ENCODE peak calls at places on chromosome 20, in seven cellular contexts. C is aorta, S is IMR-90, J is stomach, E is AG04450, W is endodermal cell, N is H7. X is an unnamed sample.

GRCh38 chr20:16052406-16052805 is 520.8 kb downstream of the KIF16B start:
- DNase-seq in J (no peak), W (no peak), N (no peak), E (no peak), C (no peak), S (no peak), X (no peak)

GRCh38 chr20:4555188-4555893 is 166.4 kb upstream of the PRND start:
- DNase-seq in E (peak), N (no peak), S (peak), W (no peak), C (no peak), J (no peak), X (peak)

GRCh38 chr20:31934491-31934890 is 17.4 kb downstream of the PDRG1 start:
- DNase-seq in W (no peak), E (no peak), C (no peak), N (no peak), S (no peak), J (no peak), X (no peak)

GRCh38 chr20:51116765-51117686 is 94.1 kb upstream of the KCNG1 start:
- DNase-seq in S (peak), N (no peak), J (no peak), E (peak), W (no peak), C (no peak), X (no peak)

GRCh38 chr20:49701313-49701731 is 12.4 kb downstream of the B4GALT5 start:
- DNase-seq in S (peak), J (no peak), E (no peak), W (no peak), N (no peak), C (no peak), X (peak)

GRCh38 chr20:47454298-47455132 is 47.2 kb upstream of the NCOA3 start:
- DNase-seq in J (no peak), E (no peak), W (peak), S (no peak), N (no peak), C (no peak), X (no peak)

GRCh38 chr20:10453241-10453640 is 18.1 kb downstream of the SLX4IP start:
- DNase-seq in S (no peak), W (no peak), J (no peak), C (no peak), N (no peak), E (no peak), X (no peak)

GRCh38 chr20:58131111-58131510 is 97.3 kb downstream of the ANKRD60 start:
- DNase-seq in E (no peak), N (peak), J (no peak), W (no peak), C (peak), S (no peak), X (peak)

GRCh38 chr20:31985152-31985551 is 17.2 kb downstream of the XKR7 start:
- DNase-seq in N (no peak), W (no peak), E (no peak), S (no peak), C (no peak), J (no peak), X (no peak)

GRCh38 chr20:58028123-58028522 is 200.3 kb downstream of the ANKRD60 start:
- DNase-seq in N (peak), E (no peak), S (no peak), C (peak), W (peak), J (no peak), X (no peak)

GRCh38 chr20:43938932-43939761 is 24.5 kb downstream of the TOX2 start:
- DNase-seq in W (no peak), C (peak), E (peak), N (no peak), S (peak), J (no peak), X (peak)

GRCh38 chr20:14979472-14979986 is 642.1 kb upstream of the FLRT3 start:
- DNase-seq in C (no peak), W (no peak), S (no peak), E (no peak), J (no peak), N (no peak), X (no peak)

GRCh38 chr20:52180167-52180840 is 11.3 kb downstream of the ZFP64 start:
- DNase-seq in E (no peak), S (no peak), J (no peak), N (no peak), C (no peak), W (no peak), X (no peak)

GRCh38 chr20:48725589-48725991 is 102.2 kb downstream of the PREX1 start:
- DNase-seq in S (peak), N (peak), W (no peak), J (no peak), E (no peak), C (peak), X (no peak)

GRCh38 chr20:19382371-19382770 is 169.9 kb downstream of the SLC24A3 start:
- DNase-seq in W (no peak), N (no peak), S (no peak), C (no peak), E (no peak), J (no peak), X (no peak)

GRCh38 chr20:58086763-58087566 is 141.5 kb downstream of the ANKRD60 start:
- DNase-seq in W (peak), S (peak), N (peak), J (no peak), E (no peak), C (no peak), X (peak)

GRCh38 chr20:19618711-19619110 is 139.3 kb upstream of the RIN2 start:
- DNase-seq in E (no peak), N (no peak), W (no peak), C (no peak), S (no peak), J (no peak), X (no peak)

GRCh38 chr20:17735206-17735804 is 35.5 kb downstream of the BANF2 start:
- DNase-seq in S (peak), J (no peak), N (no peak), E (peak), W (no peak), C (no peak), X (peak)

GRCh38 chr20:41300906-41301305 is 16.6 kb downstream of the ZHX3 start:
- DNase-seq in C (no peak), S (no peak), W (no peak), N (no peak), E (no peak), J (no peak), X (no peak)

GRCh38 chr20:40249805-40250204 is 439.2 kb downstream of the MAFB start:
- DNase-seq in S (no peak), W (no peak), C (no peak), N (no peak), E (no peak), J (no peak), X (no peak)

GRCh38 chr20:58852559-58853271 is at the start of gene GNAS:
- DNase-seq in J (no peak), W (peak), N (peak), E (peak), C (peak), S (peak), X (peak)

GRCh38 chr20:34271961-34272360 is 30.7 kb downstream of the ASIP start:
- DNase-seq in J (no peak), S (peak), E (no peak), W (no peak), N (no peak), C (no peak), X (peak)

GRCh38 chr20:542777-543368 is 717 bp downstream of the CSNK2A1 start:
- DNase-seq in W (peak), S (no peak), E (no peak), J (peak), C (peak), N (no peak), X (peak)

GRCh38 chr20:56631990-56632327 is 2.9 kb downstream of the TFAP2C start:
- DNase-seq in C (no peak), N (no peak), W (no peak), S (no peak), J (no peak), E (no peak), X (peak)
- H3K4me3 ChIP-seq in C (no peak), N (peak), W (peak), S (no peak), J (no peak), E (no peak), X (no peak)

GRCh38 chr20:37518059-37518458 is 3.0 kb upstream of the NNAT start:
- DNase-seq in J (peak), W (peak), E (no peak), N (no peak), C (no peak), S (no peak), X (no peak)

GRCh38 chr20:37517371-37517748 is 3.7 kb upstream of the NNAT start:
- DNase-seq in C (no peak), E (no peak), W (peak), J (no peak), N (no peak), S (no peak), X (peak)

GRCh38 chr20:37520417-37520751 is 666 bp upstream of the NNAT start:
- DNase-seq in J (peak), S (no peak), E (no peak), C (no peak), N (peak), W (no peak), X (no peak)

GRCh38 chr20:37519508-37520416 is 1.3 kb upstream of the NNAT start:
- DNase-seq in E (no peak), W (peak), N (peak), C (no peak), J (peak), S (no peak), X (no peak)

DNA sequence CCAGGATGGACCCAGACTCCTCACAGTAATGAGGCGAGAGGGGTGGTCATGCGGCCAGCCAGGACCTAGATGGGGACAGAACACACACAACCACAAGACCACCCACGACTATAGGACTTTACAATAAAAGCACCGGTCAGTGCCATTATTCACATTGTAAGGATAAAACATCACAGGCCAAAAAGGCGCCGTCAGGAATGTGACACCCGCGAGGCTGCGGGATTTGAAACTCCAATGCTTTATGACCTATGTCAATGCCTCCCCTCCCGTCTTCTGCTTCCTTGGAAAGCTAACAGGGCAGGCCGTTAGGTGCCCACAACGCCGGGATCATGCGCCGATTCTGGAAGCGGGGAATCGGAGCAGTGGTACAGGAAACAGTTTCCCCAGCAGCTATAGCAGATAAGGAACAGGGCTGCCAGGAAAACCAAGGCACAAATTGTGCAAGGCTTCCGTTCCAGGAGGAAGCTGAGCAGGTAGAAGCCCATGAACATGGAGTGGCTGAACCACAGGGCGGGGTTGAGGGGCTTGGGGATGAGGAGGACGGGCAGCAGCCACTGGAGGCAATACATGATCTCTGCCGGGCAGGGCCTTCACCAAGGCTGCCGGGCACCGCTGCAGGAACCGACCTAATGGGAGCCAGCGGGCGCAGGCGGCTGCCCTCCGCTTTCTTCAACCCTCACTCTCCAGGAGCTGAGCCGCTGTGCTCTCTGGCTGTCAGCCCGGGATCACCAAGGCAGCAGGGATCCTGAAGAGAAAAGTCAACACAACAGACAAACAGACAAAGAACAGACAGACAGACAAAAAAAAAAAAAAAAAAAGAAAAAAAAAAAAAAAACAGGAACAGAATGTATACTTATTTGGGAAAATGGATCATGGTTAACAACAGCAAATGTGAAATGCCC is 2.2 kb upstream of the NNAT start:
- DNase-seq in S (no peak), J (peak), W (peak), C (no peak), E (no peak), N (peak), X (no peak)
- H3K4me3 ChIP-seq in S (no peak), J (no peak), W (no peak), C (no peak), E (no peak), N (no peak), X (no peak)

DNA sequence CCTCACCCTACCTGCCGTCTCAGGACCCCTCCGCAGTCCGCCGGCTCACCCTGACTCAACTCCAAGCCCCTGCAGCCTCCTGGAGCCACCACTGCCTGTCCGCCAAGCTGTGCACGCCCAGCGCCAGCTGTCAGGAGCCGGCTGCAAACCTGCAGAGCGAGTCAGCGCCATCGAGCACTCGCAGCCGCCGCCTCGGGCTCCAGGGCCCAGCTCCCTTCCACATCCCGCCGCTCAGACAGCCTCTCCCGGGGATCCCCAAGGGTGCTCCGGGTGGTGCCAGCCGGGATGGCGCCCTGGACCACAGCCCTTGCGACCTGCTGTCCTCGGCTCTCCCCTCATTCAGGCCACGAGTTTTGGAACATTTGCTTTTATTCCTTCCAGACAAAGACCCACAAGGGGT is 4.2 kb downstream of the TNNC2 start:
- DNase-seq in W (no peak), J (peak), S (peak), N (peak), E (no peak), C (peak), X (peak)
- H3K4me3 ChIP-seq in W (no peak), J (peak), S (no peak), N (no peak), E (peak), C (no peak), X (no peak)

DNA sequence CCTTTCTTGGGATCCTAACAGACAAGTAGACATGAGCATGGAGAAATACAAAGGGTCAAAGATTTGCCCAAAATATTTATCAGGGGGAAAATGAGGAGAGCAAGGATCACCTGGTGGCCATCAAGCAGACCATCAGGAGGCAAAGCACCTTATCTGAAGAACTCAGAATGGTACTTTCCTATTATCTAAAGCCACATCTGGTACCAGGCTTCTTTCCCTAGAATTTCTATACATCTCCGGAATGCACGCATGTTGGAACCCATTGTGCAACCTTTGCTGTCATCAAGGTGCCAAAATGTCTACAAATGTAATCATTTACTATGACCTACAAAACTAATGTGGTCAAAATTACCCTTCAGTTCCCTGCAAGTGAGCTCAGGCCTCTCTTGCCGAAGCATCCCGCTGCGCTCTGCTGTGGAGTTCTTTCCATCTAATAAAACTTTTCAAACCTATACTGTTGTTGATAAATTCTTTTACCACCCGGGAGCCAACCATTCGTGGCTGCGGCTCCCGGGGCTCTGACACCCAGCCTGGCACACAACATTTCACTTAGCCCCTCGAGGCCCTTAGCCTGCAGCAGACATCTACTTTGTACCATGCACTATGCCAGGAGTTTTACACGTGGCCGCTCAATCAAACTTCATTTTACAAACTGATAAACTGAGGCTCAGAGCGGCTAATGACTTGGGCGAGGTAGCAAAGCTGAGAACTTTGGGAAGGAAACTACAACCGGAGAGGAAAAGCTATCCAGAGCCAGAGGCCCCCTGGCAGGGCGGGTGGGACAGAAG is 3.8 kb upstream of the CPXM1 start:
- DNase-seq in C (no peak), N (no peak), E (no peak), J (no peak), S (no peak), W (no peak), X (no peak)
- H3K4me3 ChIP-seq in C (no peak), N (no peak), E (no peak), J (no peak), S (no peak), W (no peak), X (no peak)

GRCh38 chr20:62832212-62832922 is 15.5 kb downstream of the COL9A3 start:
- DNase-seq in C (peak), E (no peak), J (peak), S (no peak), W (peak), N (peak), X (no peak)
- H3K4me3 ChIP-seq in C (no peak), E (no peak), J (peak), S (no peak), W (no peak), N (no peak), X (no peak)

DNA sequence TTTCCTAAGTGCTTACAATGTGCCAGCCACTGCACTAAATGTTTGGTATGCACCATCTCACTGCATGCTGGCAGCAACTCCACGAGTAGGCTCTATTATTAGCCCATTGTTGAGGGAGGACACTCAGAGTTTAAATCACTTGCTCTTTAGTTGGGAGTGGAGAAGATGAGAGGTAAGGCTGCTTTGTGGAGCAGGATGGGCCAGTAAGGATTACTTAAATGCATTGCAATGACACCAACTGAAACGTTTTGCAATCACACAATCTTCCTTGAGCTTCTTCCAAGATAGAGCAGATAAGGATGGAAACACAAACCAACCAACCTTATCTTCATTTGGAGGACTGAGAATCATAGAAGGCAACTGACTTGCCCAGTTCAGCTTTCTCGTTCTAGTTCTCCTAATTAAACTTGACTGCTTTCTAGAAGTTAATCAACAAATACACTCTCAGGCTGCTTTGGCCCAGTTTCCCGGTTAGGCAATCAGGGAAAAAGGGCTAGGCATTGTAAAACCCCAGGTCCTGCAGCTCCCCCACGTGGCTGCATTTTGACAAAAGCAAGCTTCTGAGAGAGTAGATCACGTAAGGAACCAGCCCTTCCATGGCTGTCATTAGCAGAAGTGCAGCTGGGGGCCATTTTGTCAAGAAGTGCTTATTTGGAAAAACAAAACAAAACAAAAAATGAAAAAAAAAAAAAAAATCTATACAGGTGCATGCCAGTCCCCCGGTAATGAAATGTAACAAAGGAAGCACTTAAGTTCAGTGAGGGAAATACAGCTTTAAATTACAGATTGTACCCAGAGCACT is 130.6 kb downstream of the BCAS1 start:
- DNase-seq in E (peak), S (peak), C (peak), N (peak), W (peak), J (peak), X (peak)
- H3K4me3 ChIP-seq in E (no peak), S (no peak), C (no peak), N (peak), W (peak), J (no peak), X (peak)

X was measured in adipocyte.